ENCODE peak calls at places on chromosome 14, in ten cellular contexts. B is trophoblast cell; W is heart right ventricle; A is GM23248; Z is HCT116; R is naive thymus-derived CD4-positive, alpha-beta T cell; Q is tibial nerve; S is upper lobe of right lung; V is CD8-positive, alpha-beta T cell; L is fibroblast of lung. G is an unnamed sample.

GRCh38 chr14:100049220-100049619 is 16.0 kb upstream of the EVL start:
- DNase-seq in A (peak), B (no peak), L (peak), Q (no peak), R (no peak), W (no peak), Z (no peak), V (no peak), S (no peak), G (no peak)

GRCh38 chr14:64500088-64500487 is 3.5 kb downstream of the ZBTB25 start:
- DNase-seq in Z (no peak), R (no peak), L (no peak), W (no peak), S (no peak), B (no peak), Q (no peak), V (no peak), A (peak), G (no peak)

GRCh38 chr14:69879175-69880047 is at the start of gene SMOC1:
- DNase-seq in Z (no peak), S (no peak), Q (no peak), W (peak), V (no peak), A (peak), R (no peak), L (peak), B (peak), G (peak)

GRCh38 chr14:76948213-76948947 is 80.1 kb downstream of the IRF2BPL start:
- DNase-seq in L (no peak), Z (no peak), Q (no peak), A (no peak), W (no peak), V (no peak), R (no peak), B (no peak), S (peak), G (no peak)

GRCh38 chr14:72715215-72715909 is 178.5 kb downstream of the DPF3 start:
- DNase-seq in S (no peak), L (peak), W (peak), Q (no peak), V (no peak), R (no peak), A (peak), Z (no peak), B (no peak), G (no peak)

GRCh38 chr14:65280653-65281052 is 131.9 kb upstream of the FUT8 start:
- DNase-seq in A (no peak), Q (no peak), B (no peak), Z (no peak), S (no peak), V (no peak), W (no peak), R (no peak), L (no peak), G (no peak)

GRCh38 chr14:81473456-81474155 is 60.0 kb downstream of the SEL1L start:
- DNase-seq in L (no peak), B (no peak), A (no peak), Z (no peak), V (no peak), Q (no peak), S (no peak), W (no peak), R (no peak), G (no peak)

GRCh38 chr14:20247651-20248246 is 8.7 kb downstream of the OR11H4 start:
- DNase-seq in Q (no peak), Z (peak), R (no peak), V (no peak), W (no peak), S (no peak), L (no peak), A (no peak), B (peak), G (no peak)

GRCh38 chr14:73726025-73726961 is 12.1 kb upstream of the PNMA1 start:
- DNase-seq in V (no peak), Z (no peak), A (peak), L (no peak), R (no peak), B (no peak), W (no peak), Q (no peak), S (peak), G (no peak)

GRCh38 chr14:85529803-85530574 is at the start of gene FLRT2:
- DNase-seq in W (peak), B (no peak), S (peak), Z (no peak), L (peak), R (no peak), Q (peak), V (no peak), A (peak), G (peak)

GRCh38 chr14:104237651-104238423 is 99.5 kb downstream of the KIF26A start:
- DNase-seq in Z (no peak), B (no peak), Q (no peak), S (no peak), L (no peak), V (no peak), W (no peak), A (no peak), R (no peak), G (no peak)

GRCh38 chr14:77314043-77314442 is 6.6 kb downstream of the POMT2 start:
- DNase-seq in Z (no peak), W (no peak), S (no peak), R (no peak), A (peak), B (peak), Q (no peak), L (peak), V (no peak), G (no peak)

GRCh38 chr14:33332497-33332896 is 393.8 kb downstream of the NPAS3 start:
- DNase-seq in V (no peak), S (no peak), W (no peak), R (no peak), A (no peak), L (no peak), Q (no peak), B (no peak), Z (no peak), G (no peak)

GRCh38 chr14:24406416-24406815 is 7.6 kb downstream of the NYNRIN start:
- DNase-seq in S (no peak), Z (no peak), B (no peak), R (no peak), W (no peak), Q (no peak), V (no peak), A (no peak), L (no peak), G (no peak)

GRCh38 chr14:26873556-26873955 is 275.7 kb upstream of the NOVA1 start:
- DNase-seq in R (no peak), W (no peak), B (no peak), V (no peak), Q (no peak), A (no peak), Z (no peak), S (no peak), L (no peak), G (no peak)

GRCh38 chr14:36508418-36509051 is 11.5 kb downstream of the NKX2-1 start:
- DNase-seq in V (no peak), S (peak), A (no peak), B (no peak), R (no peak), Q (no peak), L (no peak), W (no peak), Z (no peak), G (no peak)

GRCh38 chr14:102930138-102930752 is 7.8 kb downstream of the AMN start:
- DNase-seq in R (no peak), B (peak), S (no peak), V (no peak), Q (no peak), L (no peak), A (peak), Z (no peak), W (no peak), G (no peak)

DNA sequence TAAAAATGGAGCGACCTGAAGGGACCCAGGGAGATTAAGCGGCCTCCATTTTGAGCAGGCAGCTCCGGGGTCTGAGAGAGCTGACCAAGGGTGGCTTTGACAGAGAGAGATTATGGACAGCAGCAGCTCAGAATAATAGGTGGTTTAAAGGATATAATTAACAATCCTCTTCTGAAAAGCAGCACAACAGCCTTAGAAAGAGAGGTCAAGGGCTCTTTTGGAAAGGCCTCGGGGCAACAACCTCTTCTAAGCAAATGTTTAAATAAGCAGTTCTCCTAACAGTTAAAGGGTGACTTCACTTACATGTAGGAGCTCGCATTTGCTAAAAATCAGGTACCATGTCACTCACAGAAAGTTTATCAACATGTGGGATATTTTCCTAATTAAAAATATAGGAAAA is 87.2 kb upstream of the FRMD6 start:
- DNase-seq in Q (no peak), V (no peak), A (no peak), Z (no peak), B (peak), R (no peak), W (no peak), S (no peak), L (no peak), G (no peak)
- H3K27ac ChIP-seq in Q (no peak), V (no peak), A (no peak), Z (no peak), B (peak), R (no peak), W (no peak), S (no peak), L (no peak), G (no peak)

DNA sequence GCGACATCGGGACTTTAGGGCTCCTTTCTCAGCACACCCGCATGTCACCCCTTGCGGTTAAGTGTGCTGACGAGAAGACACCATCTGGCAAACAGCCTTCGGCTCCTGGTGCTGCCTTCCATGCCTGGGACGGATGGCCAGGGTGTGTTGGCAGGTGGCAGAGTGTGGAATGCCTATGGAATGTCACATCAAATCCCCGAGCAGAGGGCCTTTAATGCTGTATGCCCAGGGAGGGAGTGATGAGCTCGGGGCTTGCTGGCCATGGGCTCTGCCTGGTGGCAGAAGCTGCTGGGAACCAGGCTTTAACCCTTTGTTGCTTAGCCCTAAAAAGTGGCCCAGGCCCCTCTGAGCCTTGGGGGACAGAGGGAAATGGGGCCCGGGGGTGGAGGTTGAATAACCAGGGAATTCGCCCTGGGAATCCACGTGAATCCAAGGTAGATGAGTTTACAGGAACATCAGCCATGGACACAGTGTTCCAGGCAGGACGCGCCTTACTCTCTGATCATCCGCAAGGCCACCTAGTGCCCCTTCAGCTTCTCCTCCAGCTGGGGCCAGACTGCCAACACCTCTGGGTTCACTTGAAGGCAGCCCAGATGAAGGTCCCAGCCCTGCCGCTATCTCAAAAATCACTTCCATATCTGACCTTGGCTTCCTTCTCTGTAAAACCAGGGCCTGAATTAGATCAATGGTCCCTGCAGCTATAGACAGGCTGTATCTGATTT is 17.4 kb downstream of the FAM181A start:
- DNase-seq in S (no peak), V (no peak), W (no peak), R (no peak), L (no peak), A (no peak), Z (no peak), B (no peak), Q (no peak), G (no peak)
- H3K27ac ChIP-seq in S (no peak), V (no peak), W (no peak), R (no peak), L (no peak), A (no peak), Z (no peak), B (no peak), Q (no peak), G (no peak)

GRCh38 chr14:95468416-95469133 is 47.9 kb downstream of the SYNE3 start:
- DNase-seq in W (no peak), Q (no peak), R (no peak), Z (no peak), V (no peak), B (peak), S (no peak), L (no peak), A (no peak), G (no peak)

GRCh38 chr14:95465936-95466335 is 50.5 kb downstream of the SYNE3 start:
- DNase-seq in S (no peak), W (no peak), B (no peak), L (no peak), A (no peak), R (no peak), Q (no peak), V (no peak), Z (no peak), G (no peak)

GRCh38 chr14:95466506-95466905 is 49.9 kb downstream of the SYNE3 start:
- DNase-seq in Q (no peak), A (no peak), Z (no peak), R (no peak), V (no peak), W (no peak), B (no peak), S (no peak), L (no peak), G (no peak)

GRCh38 chr14:95467657-95468056 is 48.8 kb downstream of the SYNE3 start:
- DNase-seq in B (no peak), Z (no peak), S (no peak), V (no peak), L (no peak), Q (no peak), W (no peak), A (no peak), R (no peak), G (no peak)

GRCh38 chr14:95467232-95467631 is 49.2 kb downstream of the SYNE3 start:
- DNase-seq in S (no peak), A (no peak), Q (no peak), Z (no peak), B (no peak), W (no peak), R (no peak), L (no peak), V (no peak), G (no peak)
- H3K27ac ChIP-seq in S (no peak), A (no peak), Q (no peak), Z (no peak), B (no peak), W (peak), R (peak), L (no peak), V (peak), G (no peak)

DNA sequence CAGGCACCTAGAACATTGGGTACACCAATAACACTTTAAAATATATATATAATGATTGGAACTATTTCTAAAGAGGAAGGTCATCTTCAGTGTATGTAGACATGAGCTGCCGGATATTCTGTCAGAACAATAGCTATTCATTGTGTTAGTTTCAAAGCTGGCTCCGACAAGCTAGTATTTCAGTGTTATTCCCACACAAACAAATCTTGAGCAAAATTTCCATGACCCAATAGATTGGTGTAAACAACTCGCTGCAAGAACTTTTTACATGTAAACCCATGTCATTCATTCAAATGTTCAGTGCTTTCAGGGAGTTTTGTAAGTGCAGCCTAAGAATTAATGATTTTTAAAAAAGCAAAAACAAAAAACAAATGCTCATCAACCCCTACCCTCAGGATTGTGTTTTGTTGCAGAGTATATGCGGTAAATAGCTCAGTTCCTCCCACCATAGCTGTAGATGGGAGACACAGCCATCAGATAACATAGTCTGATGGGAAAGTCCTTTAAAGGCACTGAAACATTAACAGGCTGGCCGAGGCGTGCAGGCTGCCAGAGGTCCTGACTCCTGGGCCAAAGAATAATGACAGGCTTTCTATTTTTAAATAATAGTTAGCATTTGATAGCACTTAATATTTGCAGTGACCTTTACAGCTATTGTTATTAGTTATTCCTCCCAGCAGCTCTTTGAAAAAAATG is 150.3 kb upstream of the ARHGAP5 start:
- DNase-seq in S (no peak), B (no peak), A (no peak), L (peak), Z (no peak), V (no peak), Q (no peak), W (peak), R (no peak), G (no peak)
- H3K27ac ChIP-seq in S (peak), B (no peak), A (peak), L (peak), Z (no peak), V (no peak), Q (peak), W (peak), R (no peak), G (peak)

GRCh38 chr14:67940894-67941455 is 121.4 kb downstream of the RAD51B start:
- DNase-seq in B (no peak), V (no peak), L (peak), S (no peak), R (no peak), W (peak), Q (no peak), A (peak), Z (no peak), G (no peak)

GRCh38 chr14:67942311-67942710 is 122.7 kb downstream of the RAD51B start:
- DNase-seq in A (peak), B (no peak), L (no peak), R (no peak), Q (no peak), Z (no peak), V (no peak), S (no peak), W (no peak), G (no peak)

GRCh38 chr14:67943947-67944346 is 124.4 kb downstream of the RAD51B start:
- DNase-seq in L (peak), B (peak), W (peak), Z (peak), A (peak), Q (peak), V (peak), S (no peak), R (peak), G (no peak)

GRCh38 chr14:67940476-67940875 is 120.9 kb downstream of the RAD51B start:
- DNase-seq in B (no peak), R (no peak), S (no peak), W (no peak), Q (peak), L (no peak), Z (no peak), V (no peak), A (peak), G (no peak)

GRCh38 chr14:67941456-67942018 is 122.0 kb downstream of the RAD51B start:
- DNase-seq in W (peak), L (peak), B (no peak), A (peak), S (no peak), V (no peak), Z (no peak), Q (no peak), R (no peak), G (no peak)
- H3K27ac ChIP-seq in W (peak), L (peak), B (peak), A (peak), S (peak), V (no peak), Z (peak), Q (peak), R (no peak), G (peak)

GRCh38 chr14:83874662-83875061 is 1655.3 kb upstream of the FLRT2 start:
- DNase-seq in A (no peak), S (no peak), Q (no peak), B (peak), R (no peak), W (no peak), V (no peak), Z (no peak), L (no peak), G (no peak)
- H3K27ac ChIP-seq in A (no peak), S (no peak), Q (no peak), B (no peak), R (no peak), W (no peak), V (no peak), Z (no peak), L (no peak), G (no peak)

DNA sequence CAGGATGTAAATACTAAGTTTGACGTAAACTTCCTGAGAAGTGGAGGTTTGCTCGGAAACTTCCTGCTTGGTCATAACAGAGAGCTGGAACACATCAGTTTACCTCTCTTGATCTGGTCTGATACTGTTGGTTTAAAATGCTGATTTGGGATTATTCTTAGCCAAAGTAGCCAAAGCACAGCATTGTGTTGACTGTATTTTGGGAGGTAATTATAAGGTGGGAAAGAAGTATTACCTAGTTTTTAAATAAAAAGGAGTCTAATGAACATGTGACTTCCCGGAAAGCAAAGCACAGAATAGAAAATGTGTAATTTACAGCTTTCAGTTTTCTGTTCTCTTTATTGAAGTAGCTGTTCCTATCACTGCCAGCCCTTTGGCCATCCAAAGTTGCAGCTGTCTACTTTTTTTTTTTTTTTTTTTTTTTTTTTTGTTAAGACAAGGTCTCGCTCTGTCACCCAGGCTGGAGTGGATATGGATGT is 52.2 kb upstream of the SRP54 start:
- DNase-seq in S (no peak), L (no peak), Z (no peak), R (peak), B (no peak), Q (no peak), A (no peak), W (no peak), V (no peak), G (no peak)
- H3K27ac ChIP-seq in S (peak), L (no peak), Z (no peak), R (peak), B (no peak), Q (peak), A (no peak), W (peak), V (peak), G (no peak)

DNA sequence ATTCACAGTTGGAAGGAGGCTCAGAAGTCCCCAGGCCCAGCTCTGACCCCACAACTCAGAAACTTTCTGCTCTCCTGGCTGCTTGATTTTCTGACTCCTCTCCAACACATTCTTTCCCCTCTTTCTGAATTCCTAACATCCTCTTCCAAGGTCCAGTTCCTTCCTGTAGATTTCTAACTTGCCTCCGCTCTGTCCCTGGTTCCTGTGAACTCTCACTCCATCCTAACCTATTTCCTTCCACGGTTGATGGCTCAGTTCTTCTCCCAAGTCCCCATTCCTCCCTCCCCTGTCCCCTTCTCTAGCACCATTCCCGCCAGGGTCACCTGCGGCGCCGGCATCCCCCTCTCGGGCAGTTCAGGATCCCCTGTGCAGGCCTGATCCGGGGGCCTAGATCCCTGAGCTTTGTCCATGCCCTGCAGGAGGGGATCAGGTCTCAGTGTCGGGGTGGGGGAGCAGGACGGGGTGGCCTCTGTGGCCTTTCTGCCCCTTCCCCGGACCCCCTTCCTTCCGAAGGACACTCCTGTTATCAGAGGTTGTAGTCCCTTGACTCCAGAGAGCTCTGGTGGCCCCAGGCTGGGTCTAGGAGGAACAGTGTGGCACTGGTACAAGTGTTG is 6.0 kb upstream of the SLC22A17 start:
- DNase-seq in S (no peak), Z (no peak), Q (no peak), B (no peak), V (no peak), L (no peak), W (no peak), R (no peak), A (no peak), G (no peak)
- H3K27ac ChIP-seq in S (no peak), Z (no peak), Q (peak), B (no peak), V (no peak), L (no peak), W (no peak), R (no peak), A (no peak), G (peak)

GRCh38 chr14:93476305-93476704 is 45.6 kb downstream of the UNC79 start:
- DNase-seq in S (no peak), Z (no peak), Q (no peak), W (no peak), A (no peak), B (no peak), V (no peak), R (no peak), L (no peak), G (no peak)
- H3K27ac ChIP-seq in S (no peak), Z (no peak), Q (no peak), W (no peak), A (no peak), B (no peak), V (no peak), R (no peak), L (no peak), G (no peak)

G was measured in caudate nucleus.